ENCODE peak calls at places on chromosomes 7 and 10, in nine cellular contexts. Q, O, X, B, D, E, R, U and N are unnamed samples.

GRCh38 chr7:20514364-20514763 is 101.1 kb upstream of the ABCB5 start:
- DNase-seq in Q (no peak), O (no peak), X (peak; percentile 98), B (no peak), D (no peak), E (peak; percentile 47), R (no peak), U (no peak), N (no peak)

GRCh38 chr10:86256690-86257315 is 109.8 kb downstream of the GRID1 start:
- DNase-seq in Q (no peak), O (no peak), X (no peak), B (no peak), D (no peak), E (no peak), R (peak; percentile 33), U (no peak), N (no peak)

GRCh38 chr7:100189061-100189460 is 11.3 kb downstream of the STAG3 start:
- DNase-seq in Q (no peak), O (no peak), X (no peak), B (no peak), D (no peak), E (no peak), R (no peak), U (no peak), N (no peak)

GRCh38 chr10:58752665-58753064 is 240.0 kb downstream of the BICC1 start:
- DNase-seq in Q (no peak), O (no peak), X (no peak), B (no peak), D (no peak), E (no peak), R (no peak), U (no peak), N (no peak)

GRCh38 chr10:77857272-77857671 is 69.3 kb downstream of the DLG5 start:
- DNase-seq in Q (no peak), O (no peak), X (no peak), B (no peak), D (peak; percentile 63), E (no peak), R (peak; percentile 81), U (no peak), N (no peak)

GRCh38 chr7:99539213-99539811 is 12.6 kb downstream of the FAM200A start:
- DNase-seq in Q (no peak), O (no peak), X (no peak), B (no peak), D (no peak), E (no peak), R (no peak), U (no peak), N (no peak)

GRCh38 chr10:308101-308500 is 172.8 kb downstream of the ZMYND11 start:
- DNase-seq in Q (no peak), O (no peak), X (no peak), B (no peak), D (peak; percentile 22), E (peak; percentile 44), R (no peak), U (no peak), N (no peak)

GRCh38 chr7:152759655-152760383 is at the start of gene ACTR3B:
- DNase-seq in Q (peak; percentile 74), O (peak; percentile 85), X (peak; percentile 35), B (peak; percentile 40), D (peak; percentile 95), E (peak; percentile 92), R (peak; percentile 94), U (peak; percentile 77), N (peak; percentile 92)

GRCh38 chr7:10940748-10941358 is 32.8 kb upstream of the PHF14 start:
- DNase-seq in Q (no peak), O (no peak), X (no peak), B (no peak), D (no peak), E (no peak), R (no peak), U (no peak), N (no peak)

GRCh38 chr7:101094791-101095375 is 9.6 kb downstream of the TRIM56 start:
- DNase-seq in Q (peak; percentile 35), O (no peak), X (peak; percentile 63), B (no peak), D (peak; percentile 83), E (peak; percentile 49), R (no peak), U (no peak), N (no peak)

DNA sequence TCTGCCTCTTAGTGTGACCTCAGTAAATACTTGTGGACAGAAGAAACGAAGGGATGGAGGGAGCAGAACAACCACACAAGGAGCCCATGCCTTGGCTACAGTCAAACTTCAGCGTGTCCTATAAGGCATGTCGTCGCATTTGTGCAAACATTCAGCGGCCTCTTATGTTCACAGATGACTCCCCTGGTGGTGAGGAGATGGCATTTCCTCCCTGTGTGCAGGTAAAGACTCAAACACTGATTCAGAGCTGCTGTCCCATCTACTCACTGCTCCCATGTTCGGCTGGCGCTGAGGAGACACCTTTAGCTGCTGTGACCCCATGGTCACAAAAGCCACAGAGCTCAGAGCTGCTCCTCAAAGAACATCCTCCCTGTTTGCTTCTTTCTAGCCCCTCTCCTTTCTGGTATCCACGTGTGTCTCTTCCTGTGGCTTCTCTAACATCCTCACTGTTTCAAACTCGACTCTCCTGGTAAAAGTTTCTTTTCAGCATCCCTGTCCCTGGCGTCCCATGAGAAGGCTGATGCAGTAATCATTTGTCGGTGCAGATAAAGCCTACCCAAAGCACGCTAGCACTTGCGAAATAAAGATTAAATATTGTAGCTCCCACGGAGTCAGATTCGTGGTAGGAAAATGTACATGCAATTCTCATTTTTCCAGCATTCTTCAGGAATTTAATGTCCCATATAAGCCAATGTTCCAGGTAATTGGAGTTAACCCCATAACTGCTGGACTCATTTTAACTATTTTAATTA is 124.9 kb upstream of the NEBL start:
- DNase-seq in Q (no peak), O (no peak), X (no peak), B (no peak), D (no peak), E (no peak), R (no peak), U (no peak), N (no peak)
- TF ChIP-seq CTCF in Q (no peak), O (no peak), X (no peak), B (no peak), D (no peak), E (no peak), R (no peak), U (no peak), N (no peak)

GRCh38 chr7:135662373-135663114 is at the start of gene STMP1:
- DNase-seq in Q (peak; percentile 92), O (peak; percentile 93), X (peak; percentile 95), B (peak; percentile 87), D (peak; percentile 98), E (peak; percentile 98), R (peak; percentile 97), U (peak; percentile 91), N (peak; percentile 98)
- TF ChIP-seq CTCF in Q (no peak), O (no peak), X (no peak), B (peak; percentile 68), D (peak; percentile 77), E (peak; percentile 93), R (no peak), U (peak; percentile 96), N (peak; percentile 85)

DNA sequence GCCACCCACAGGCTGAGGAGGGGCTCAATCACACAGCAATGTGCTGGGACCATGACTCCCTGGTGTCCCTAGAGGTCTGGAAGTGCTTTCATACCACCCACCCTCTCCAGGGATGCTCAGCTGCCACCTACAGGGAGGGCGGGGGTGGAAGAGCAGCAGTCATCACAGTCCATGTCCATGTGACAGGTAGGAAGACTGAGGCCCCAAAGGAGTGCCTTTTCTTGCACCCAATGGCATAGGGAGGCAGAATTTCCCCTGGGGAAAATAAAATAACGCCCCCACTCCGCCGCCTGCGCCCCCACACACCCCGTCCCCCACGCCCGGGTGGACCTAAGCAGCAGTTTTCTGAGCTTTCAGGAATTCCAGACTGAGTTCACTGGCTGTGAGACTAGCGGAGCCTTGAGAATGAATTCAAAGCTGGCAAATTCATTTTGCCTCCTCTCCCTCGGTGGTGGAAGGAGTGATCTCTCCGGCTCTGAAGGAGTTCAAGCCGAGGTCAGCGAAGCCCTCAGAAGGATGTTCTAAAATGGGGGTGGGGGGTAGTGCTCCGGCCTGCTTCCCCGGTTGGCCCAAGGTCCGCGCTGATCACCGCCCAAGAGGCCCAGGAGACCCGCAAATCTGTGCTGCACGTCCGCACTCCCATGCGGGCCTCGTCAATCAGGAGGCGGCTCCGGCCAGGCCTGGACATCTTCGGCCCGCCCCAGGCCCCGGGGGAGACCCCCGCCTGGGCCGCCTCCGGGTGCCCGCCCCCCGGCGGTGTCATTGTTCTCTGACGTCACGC is 2.1 kb upstream of the ZMIZ1 start:
- DNase-seq in Q (no peak), O (no peak), X (peak; percentile 40), B (no peak), D (peak; percentile 41), E (no peak), R (no peak), U (no peak), N (no peak)
- TF ChIP-seq CTCF in Q (no peak), O (peak; percentile 46), X (no peak), B (peak; percentile 33), D (peak; percentile 18), E (peak; percentile 48), R (no peak), U (peak; percentile 24), N (no peak)

GRCh38 chr7:158706710-158707590 is 2.3 kb upstream of the NCAPG2 start:
- DNase-seq in Q (no peak), O (no peak), X (no peak), B (no peak), D (no peak), E (no peak), R (no peak), U (no peak), N (no peak)

GRCh38 chr7:158705234-158705890 is 758 bp upstream of the NCAPG2 start:
- DNase-seq in Q (no peak), O (no peak), X (peak; percentile 20), B (no peak), D (peak; percentile 46), E (no peak), R (no peak), U (no peak), N (no peak)

GRCh38 chr7:158702944-158703343 is 1.7 kb downstream of the NCAPG2 start:
- DNase-seq in Q (no peak), O (no peak), X (no peak), B (no peak), D (no peak), E (no peak), R (no peak), U (no peak), N (no peak)

GRCh38 chr7:158706273-158706704 is 1.7 kb upstream of the NCAPG2 start:
- DNase-seq in Q (no peak), O (no peak), X (no peak), B (no peak), D (no peak), E (no peak), R (no peak), U (no peak), N (no peak)

GRCh38 chr7:158704524-158705233 is at the start of gene NCAPG2:
- DNase-seq in Q (peak; percentile 98), O (peak; percentile 94), X (peak; percentile 98), B (peak; percentile 91), D (peak; percentile 100), E (peak; percentile 99), R (peak; percentile 100), U (peak; percentile 98), N (peak; percentile 99)
- TF ChIP-seq CTCF in Q (no peak), O (peak; percentile 40), X (no peak), B (no peak), D (no peak), E (peak; percentile 87), R (peak; percentile 31), U (peak; percentile 34), N (peak; percentile 44)